ENCODE peak calls at places on chromosomes 7 and 10, in six cellular contexts. O, K, V, Q, Y and N are unnamed samples. For H3F3A, the result is how much of the 10 kb centered on the place peaks cover.

GRCh38 chr10:118970770-118971169 is 58.7 kb upstream of the NANOS1 start:
- DNase-seq in K (no peak), O (no peak), V (no peak), Y (no peak), Q (no peak), N (no peak)

GRCh38 chr10:4532976-4533375 is 293.0 kb upstream of the AKR1E2 start:
- DNase-seq in Y (no peak), Q (no peak), K (no peak), O (peak), V (no peak), N (no peak)

GRCh38 chr7:28483868-28484267 is 71.5 kb downstream of the CREB5 start:
- DNase-seq in V (peak), Y (no peak), Q (no peak), O (peak), K (no peak), N (no peak)

GRCh38 chr10:131553581-131553980 is 242.1 kb upstream of the TCERG1L start:
- DNase-seq in V (no peak), Y (no peak), O (no peak), Q (no peak), K (no peak), N (no peak)

GRCh38 chr10:128624656-128625530 is 498.7 kb upstream of the MKI67 start:
- DNase-seq in Q (no peak), O (peak), Y (no peak), V (no peak), K (no peak), N (no peak)

GRCh38 chr10:31644931-31645633 is 283.5 kb downstream of the ARHGAP12 start:
- DNase-seq in O (peak), Y (no peak), K (no peak), V (no peak), Q (no peak), N (no peak)

GRCh38 chr7:4724648-4725013 is 42.5 kb downstream of the FOXK1 start:
- DNase-seq in V (peak), Y (peak), K (no peak), O (peak), Q (peak), N (no peak)

GRCh38 chr10:132970641-132971438 is 28.5 kb upstream of the CFAP46 start:
- DNase-seq in Q (no peak), O (no peak), K (no peak), V (no peak), Y (no peak), N (no peak)

GRCh38 chr10:129035052-129035805 is 431.8 kb upstream of the MGMT start:
- DNase-seq in Y (no peak), O (peak), Q (no peak), V (no peak), K (no peak), N (no peak)

GRCh38 chr7:138449580-138449979 is 10.5 kb upstream of the TRIM24 start:
- DNase-seq in V (no peak), K (peak), O (no peak), Y (no peak), Q (no peak), N (peak)

GRCh38 chr10:4840151-4840550 is 14.1 kb downstream of the AKR1E2 start:
- DNase-seq in K (no peak), Q (no peak), V (no peak), O (no peak), Y (no peak), N (no peak)

GRCh38 chr10:88642991-88643390 is 21.3 kb upstream of the LIPF start:
- DNase-seq in Q (no peak), V (no peak), O (peak), K (no peak), Y (no peak), N (no peak)
- H3K4me2 ChIP-seq in Q (no peak), V (no peak), O (no peak), K (no peak), Y (no peak), N (no peak)

GRCh38 chr7:90821961-90822620 is 226.0 kb downstream of the CDK14 start:
- DNase-seq in Y (no peak), O (no peak), K (no peak), Q (no peak), V (no peak), N (no peak)

GRCh38 chr7:90816511-90817142 is 220.5 kb downstream of the CDK14 start:
- DNase-seq in K (no peak), Q (peak), V (peak), Y (peak), O (peak), N (no peak)

DNA sequence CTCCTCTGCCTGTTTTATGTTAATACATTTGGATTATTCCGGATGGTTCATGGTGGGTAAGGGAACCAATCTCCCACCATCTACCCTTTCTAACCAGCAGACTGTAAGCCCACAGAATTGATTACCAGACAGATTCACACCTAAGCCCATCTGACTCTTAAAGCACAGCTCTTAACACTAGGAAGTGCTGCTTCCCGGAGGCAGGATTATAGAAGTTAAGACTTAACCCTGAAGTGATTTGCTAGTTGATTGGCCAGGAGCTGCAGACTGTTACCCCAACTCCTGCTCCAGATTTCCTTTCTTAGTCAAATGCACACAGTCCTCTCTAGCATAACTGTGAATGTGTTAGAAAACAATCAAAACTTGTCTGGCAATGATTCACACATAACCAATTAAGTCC is 221.7 kb downstream of the CDK14 start:
- DNase-seq in O (peak), Q (no peak), Y (no peak), K (peak), V (no peak), N (peak)
- H3F3A ChIP-seq in O (under half), Q (under half), Y (under half), K (under half), V (under half), N (under half)

DNA sequence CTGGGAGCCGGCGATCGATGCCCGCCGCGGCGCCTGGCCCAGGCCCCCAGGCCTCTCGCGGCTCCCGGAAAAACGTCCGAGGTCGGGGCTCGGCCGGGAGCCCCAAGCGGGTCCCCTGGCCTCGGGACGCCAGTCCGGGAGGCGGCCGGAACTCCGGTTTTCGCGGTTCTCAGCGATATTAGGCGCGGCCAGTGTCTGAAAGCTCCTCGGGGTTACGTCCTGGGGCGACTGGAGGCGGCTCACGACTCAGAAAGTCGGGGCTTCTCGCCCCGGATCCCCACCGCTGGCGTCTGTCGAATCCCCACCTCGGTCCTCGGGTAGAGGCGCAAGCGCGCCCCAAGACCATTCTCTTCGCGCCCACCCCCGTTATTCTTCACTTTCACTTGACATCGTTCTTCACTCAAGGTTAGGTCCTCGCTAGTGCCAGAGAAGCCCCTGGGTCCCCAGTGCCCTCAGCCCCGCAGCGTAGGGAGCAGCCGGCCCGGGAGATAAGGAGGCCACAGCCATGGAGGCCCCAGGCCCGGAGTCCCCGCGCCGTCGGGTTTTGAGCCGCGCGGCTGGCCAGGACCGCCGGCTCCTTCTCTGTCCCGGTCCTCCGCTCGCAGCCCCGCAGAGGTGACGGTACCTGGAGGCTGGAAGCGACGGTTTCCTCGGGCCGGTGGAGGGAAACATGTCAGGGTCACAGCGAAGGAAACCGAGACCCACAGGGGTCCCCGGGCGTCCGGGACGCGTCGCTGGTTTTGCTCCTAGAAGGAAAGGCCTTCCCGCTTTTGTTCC is 35.2 kb upstream of the EBLN1 start:
- DNase-seq in O (peak), K (peak), Y (no peak), Q (peak), V (no peak), N (peak)
- TF ChIP-seq EZH2 in O (no peak), K (peak), Y (no peak), Q (no peak), V (no peak), N (peak)

DNA sequence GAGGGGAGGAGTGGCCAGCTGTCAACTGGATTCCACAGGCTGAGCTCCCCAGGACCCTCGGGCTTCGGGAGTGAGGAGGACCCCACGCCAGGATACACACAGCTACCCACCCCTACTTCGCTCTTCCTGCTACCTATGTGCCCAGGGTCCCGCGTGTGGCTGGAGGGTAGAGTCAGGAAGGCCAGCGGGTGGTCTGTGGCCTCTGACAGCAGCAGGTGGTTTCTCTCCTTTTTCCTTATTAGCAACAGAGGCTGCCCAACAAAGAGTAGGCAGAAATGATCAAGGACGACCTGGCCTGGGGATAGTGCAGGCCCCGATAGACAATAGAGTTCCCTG is 1.1 kb upstream of the KCNMA1 start:
- DNase-seq in Y (no peak), K (peak), Q (no peak), O (no peak), V (no peak), N (no peak)
- H3K4me2 ChIP-seq in Y (peak), K (peak), Q (peak), O (peak), V (peak), N (peak)

GRCh38 chr10:61990761-61991135 is 89.2 kb downstream of the ARID5B start:
- DNase-seq in V (no peak), K (no peak), Q (no peak), O (peak), Y (no peak), N (no peak)

GRCh38 chr10:61992059-61992460 is 90.6 kb downstream of the ARID5B start:
- DNase-seq in V (no peak), O (peak), Q (no peak), Y (no peak), K (no peak), N (no peak)

GRCh38 chr10:61987951-61988379 is 86.5 kb downstream of the ARID5B start:
- DNase-seq in V (no peak), O (peak), Y (no peak), Q (peak), K (no peak), N (no peak)

GRCh38 chr10:61987537-61987936 is 86.0 kb downstream of the ARID5B start:
- DNase-seq in V (no peak), K (no peak), Y (no peak), Q (peak), O (no peak), N (no peak)

GRCh38 chr10:61989995-61990760 is 88.7 kb downstream of the ARID5B start:
- DNase-seq in K (no peak), Y (no peak), V (no peak), Q (no peak), O (no peak), N (no peak)
- H3F3A ChIP-seq in K (under half), Y (under half), V (under half), Q (under half), O (under half), N (under half)

DNA sequence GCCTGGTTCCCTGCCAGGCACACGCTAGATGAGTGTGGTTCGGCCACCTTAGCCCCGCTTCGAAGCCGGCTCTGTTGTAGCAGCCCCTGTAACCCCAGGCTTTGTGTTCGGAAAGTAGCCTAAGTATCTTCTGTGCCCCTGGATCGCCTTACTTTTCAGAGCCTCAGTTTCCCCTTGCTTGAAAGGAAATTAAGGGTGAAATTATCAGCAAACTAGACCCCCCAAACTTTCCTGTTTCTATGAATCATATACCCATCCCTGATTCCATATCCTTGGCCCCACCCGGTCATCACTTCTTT is 312 bp downstream of the PDCD11 start:
- DNase-seq in K (no peak), V (no peak), Y (no peak), O (no peak), Q (no peak), N (no peak)
- TF ChIP-seq EZH2 in K (no peak), V (no peak), Y (no peak), O (no peak), Q (no peak), N (no peak)

GRCh38 chr10:37872955-37873354 is 15.5 kb upstream of the ZNF248 start:
- DNase-seq in V (no peak), Y (no peak), Q (no peak), O (no peak), K (no peak), N (no peak)

GRCh38 chr10:37872283-37872682 is 14.9 kb upstream of the ZNF248 start:
- DNase-seq in Q (no peak), O (no peak), K (no peak), V (no peak), Y (no peak), N (no peak)

GRCh38 chr10:37865957-37866671 is 8.7 kb upstream of the ZNF248 start:
- DNase-seq in O (no peak), K (no peak), Q (peak), Y (no peak), V (no peak), N (no peak)

GRCh38 chr10:37871143-37871542 is 13.7 kb upstream of the ZNF248 start:
- DNase-seq in V (no peak), Y (no peak), Q (no peak), O (no peak), K (no peak), N (no peak)

GRCh38 chr10:37871568-37872251 is 14.3 kb upstream of the ZNF248 start:
- DNase-seq in V (no peak), K (no peak), Q (no peak), O (no peak), Y (no peak), N (no peak)
- H3K4me2 ChIP-seq in V (no peak), K (no peak), Q (no peak), O (no peak), Y (no peak), N (no peak)

GRCh38 chr7:130950054-130950453 is 216.0 kb upstream of the KLF14 start:
- DNase-seq in Y (no peak), V (no peak), Q (no peak), K (no peak), O (no peak), N (no peak)

GRCh38 chr7:130948913-130949312 is 214.9 kb upstream of the KLF14 start:
- DNase-seq in V (no peak), Y (no peak), K (no peak), Q (no peak), O (no peak), N (no peak)

GRCh38 chr7:130950741-130951140 is 216.7 kb upstream of the KLF14 start:
- DNase-seq in Q (no peak), Y (no peak), V (no peak), K (no peak), O (no peak), N (no peak)

GRCh38 chr7:130947792-130948580 is 214.0 kb upstream of the KLF14 start:
- DNase-seq in O (no peak), Y (no peak), V (no peak), Q (peak), K (no peak), N (no peak)

GRCh38 chr7:130949550-130949949 is 215.5 kb upstream of the KLF14 start:
- DNase-seq in K (no peak), V (no peak), O (no peak), Y (no peak), Q (no peak), N (no peak)
- H3F3A ChIP-seq in K (under half), V (under half), O (half or more), Y (under half), Q (under half), N (under half)

DNA sequence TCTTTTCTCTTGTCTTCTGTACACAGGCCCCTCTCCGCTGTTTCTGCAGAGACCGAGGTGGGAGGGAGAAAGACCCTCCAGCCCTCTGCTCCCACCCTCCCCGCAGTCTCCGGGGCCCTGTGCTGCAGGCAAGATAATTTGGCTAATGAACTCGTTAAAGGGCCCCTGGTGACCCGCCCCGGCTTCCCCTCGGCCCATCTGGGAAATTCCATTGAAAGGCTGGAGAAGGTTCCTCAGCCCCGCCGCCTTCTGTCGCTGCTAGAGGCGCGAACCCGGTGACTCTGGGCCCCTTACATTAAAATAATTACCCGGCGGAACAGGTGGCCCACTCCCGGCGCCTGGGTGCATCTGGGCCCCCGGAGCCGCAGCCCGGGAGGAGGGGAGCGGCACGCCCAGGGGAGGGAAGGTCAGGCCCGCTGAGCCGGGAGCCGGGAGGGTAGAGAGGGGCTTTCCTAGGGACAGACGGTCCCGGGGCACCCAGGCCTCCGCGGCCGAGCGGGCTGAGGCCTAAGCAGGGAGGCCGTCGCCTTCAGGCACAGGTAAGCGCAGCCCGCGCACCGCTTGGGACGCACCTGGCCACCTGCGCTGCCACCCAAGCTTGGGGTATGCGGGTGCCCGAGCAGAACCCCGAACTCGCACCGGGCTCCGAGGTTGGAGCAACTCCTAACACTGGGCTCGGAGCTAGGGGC is 7.3 kb upstream of the MNX1 start:
- DNase-seq in Q (no peak), O (no peak), V (no peak), K (peak), Y (no peak), N (peak)
- TF ChIP-seq EZH2 in Q (no peak), O (peak), V (no peak), K (peak), Y (no peak), N (peak)